ENCODE peak calls at places on chromosomes 4 and X, in ten cellular contexts. One of them, this sample, is unnamed.
A peak's percentile ranks its signal among the peaks of the same experiment; 100 is the strongest.

GRCh38 chr4:8745036-8745827 is 126.4 kb downstream of the HMX1 start:
- DNase-seq in CD8-positive, alpha-beta memory T cell: no peak
- DNase-seq in pancreas: no peak
- DNase-seq in DND-41: no peak
- DNase-seq in IMR-90: no peak
- DNase-seq in adipocyte: no peak
- DNase-seq in uterus: no peak
- DNase-seq in psoas muscle: no peak
- DNase-seq in stomach: no peak
- DNase-seq in transverse colon: no peak
- DNase-seq in this sample: peak; percentile 23

GRCh38 chrX:14529288-14529989 is at the start of gene GLRA2:
- DNase-seq in CD8-positive, alpha-beta memory T cell: no peak
- DNase-seq in pancreas: no peak
- DNase-seq in DND-41: peak; percentile 45
- DNase-seq in IMR-90: peak; percentile 13
- DNase-seq in adipocyte: peak; percentile 51
- DNase-seq in uterus: peak; percentile 9
- DNase-seq in psoas muscle: no peak
- DNase-seq in stomach: no peak
- DNase-seq in transverse colon: peak; percentile 24
- DNase-seq in this sample: no peak

GRCh38 chr4:78081541-78081940 is 24.4 kb downstream of the FRAS1 start:
- DNase-seq in CD8-positive, alpha-beta memory T cell: no peak
- DNase-seq in pancreas: no peak
- DNase-seq in DND-41: no peak
- DNase-seq in IMR-90: no peak
- DNase-seq in adipocyte: no peak
- DNase-seq in uterus: no peak
- DNase-seq in psoas muscle: no peak
- DNase-seq in stomach: no peak
- DNase-seq in transverse colon: no peak
- DNase-seq in this sample: no peak

GRCh38 chr4:154466336-154466735 is 25.3 kb downstream of the DCHS2 start:
- DNase-seq in CD8-positive, alpha-beta memory T cell: no peak
- DNase-seq in pancreas: no peak
- DNase-seq in DND-41: no peak
- DNase-seq in IMR-90: no peak
- DNase-seq in adipocyte: no peak
- DNase-seq in uterus: no peak
- DNase-seq in psoas muscle: no peak
- DNase-seq in stomach: no peak
- DNase-seq in transverse colon: no peak
- DNase-seq in this sample: no peak

GRCh38 chr4:76589872-76590846 is 155.1 kb downstream of the SHROOM3 start:
- DNase-seq in CD8-positive, alpha-beta memory T cell: no peak
- DNase-seq in pancreas: peak; percentile 53
- DNase-seq in DND-41: no peak
- DNase-seq in IMR-90: peak; percentile 92
- DNase-seq in adipocyte: peak; percentile 88
- DNase-seq in uterus: no peak
- DNase-seq in psoas muscle: no peak
- DNase-seq in stomach: peak; percentile 74
- DNase-seq in transverse colon: peak; percentile 51
- DNase-seq in this sample: peak; percentile 81

GRCh38 chrX:63350979-63351616 is at the start of gene SPIN4:
- DNase-seq in CD8-positive, alpha-beta memory T cell: peak; percentile 31
- DNase-seq in pancreas: peak; percentile 85
- DNase-seq in DND-41: peak; percentile 84
- DNase-seq in IMR-90: peak; percentile 80
- DNase-seq in adipocyte: peak; percentile 91
- DNase-seq in uterus: peak; percentile 79
- DNase-seq in psoas muscle: peak; percentile 87
- DNase-seq in stomach: peak; percentile 88
- DNase-seq in transverse colon: peak; percentile 91
- DNase-seq in this sample: peak; percentile 91

GRCh38 chr4:173332963-173333657 is 1.0 kb downstream of the HMGB2 start:
- DNase-seq in CD8-positive, alpha-beta memory T cell: no peak
- DNase-seq in pancreas: no peak
- DNase-seq in DND-41: no peak
- DNase-seq in IMR-90: peak; percentile 1
- DNase-seq in adipocyte: peak; percentile 10
- DNase-seq in uterus: no peak
- DNase-seq in psoas muscle: no peak
- DNase-seq in stomach: no peak
- DNase-seq in transverse colon: no peak
- DNase-seq in this sample: no peak

GRCh38 chrX:133660356-133660755 is 245.1 kb upstream of the GPC4 start:
- DNase-seq in CD8-positive, alpha-beta memory T cell: no peak
- DNase-seq in pancreas: peak; percentile 36
- DNase-seq in DND-41: no peak
- DNase-seq in IMR-90: peak; percentile 48
- DNase-seq in adipocyte: peak; percentile 68
- DNase-seq in uterus: no peak
- DNase-seq in psoas muscle: no peak
- DNase-seq in stomach: no peak
- DNase-seq in transverse colon: no peak
- DNase-seq in this sample: no peak

GRCh38 chr4:3518511-3518880 is 13.7 kb downstream of the LRPAP1 start:
- DNase-seq in CD8-positive, alpha-beta memory T cell: no peak
- DNase-seq in pancreas: no peak
- DNase-seq in DND-41: no peak
- DNase-seq in IMR-90: no peak
- DNase-seq in adipocyte: no peak
- DNase-seq in uterus: no peak
- DNase-seq in psoas muscle: no peak
- DNase-seq in stomach: no peak
- DNase-seq in transverse colon: peak; percentile 4
- DNase-seq in this sample: peak; percentile 20

GRCh38 chrX:45743081-45743533 is 542.4 kb upstream of the DIPK2B start:
- DNase-seq in CD8-positive, alpha-beta memory T cell: no peak
- DNase-seq in pancreas: no peak
- DNase-seq in DND-41: no peak
- DNase-seq in IMR-90: peak; percentile 75
- DNase-seq in adipocyte: no peak
- DNase-seq in uterus: no peak
- DNase-seq in psoas muscle: no peak
- DNase-seq in stomach: no peak
- DNase-seq in transverse colon: no peak
- DNase-seq in this sample: no peak

GRCh38 chr4:113564493-113564892 is 197.0 kb downstream of the CAMK2D start:
- DNase-seq in CD8-positive, alpha-beta memory T cell: no peak
- DNase-seq in pancreas: no peak
- DNase-seq in DND-41: no peak
- DNase-seq in IMR-90: no peak
- DNase-seq in adipocyte: no peak
- DNase-seq in uterus: no peak
- DNase-seq in psoas muscle: no peak
- DNase-seq in stomach: no peak
- DNase-seq in transverse colon: no peak
- DNase-seq in this sample: no peak

DNA sequence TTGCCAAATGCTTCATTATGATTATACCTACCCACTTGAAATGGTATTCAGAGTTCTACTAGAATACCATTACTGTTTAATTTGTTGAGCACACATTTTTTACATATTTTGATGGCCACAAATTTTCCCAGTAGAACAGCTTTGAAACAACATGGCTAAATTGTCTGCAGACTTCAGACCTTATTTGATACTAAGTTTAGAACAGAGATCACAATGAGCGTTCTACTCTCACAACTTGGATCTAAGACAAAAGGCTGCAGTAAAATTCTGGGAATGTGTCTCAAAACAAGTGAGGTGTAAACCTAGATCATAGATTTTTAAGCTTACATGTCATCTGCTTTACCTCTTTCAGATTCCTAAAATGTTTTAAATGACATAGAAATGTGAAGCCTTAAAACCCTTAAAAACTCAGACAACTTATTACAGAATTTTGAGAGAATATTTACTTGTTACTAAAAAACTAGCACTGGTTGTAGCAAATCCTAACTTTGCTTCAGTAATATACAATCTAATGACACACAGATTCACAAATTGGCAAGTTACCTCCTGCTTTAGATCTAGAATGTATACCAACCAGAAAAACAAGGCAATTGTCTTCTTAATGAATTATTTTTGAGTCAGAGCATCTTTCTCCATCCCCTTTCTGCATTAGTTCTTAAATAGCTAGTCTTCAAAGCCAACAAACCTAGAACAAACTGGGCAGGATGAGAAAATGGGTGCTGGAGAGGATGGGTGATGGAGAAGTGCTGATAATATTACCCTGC is 243.3 kb downstream of the SLC7A11 start:
- DNase-seq in CD8-positive, alpha-beta memory T cell: no peak
- DNase-seq in pancreas: no peak
- DNase-seq in DND-41: no peak
- DNase-seq in IMR-90: peak; percentile 63
- DNase-seq in adipocyte: peak; percentile 60
- DNase-seq in uterus: no peak
- DNase-seq in psoas muscle: no peak
- DNase-seq in stomach: no peak
- DNase-seq in transverse colon: no peak
- DNase-seq in this sample: no peak
- H3K9me3 ChIP-seq in CD8-positive, alpha-beta memory T cell: no peaks in the 10 kb centered on the region
- H3K9me3 ChIP-seq in pancreas: no peaks in the 10 kb centered on the region
- H3K9me3 ChIP-seq in DND-41: no peaks in the 10 kb centered on the region
- H3K9me3 ChIP-seq in IMR-90: no peaks in the 10 kb centered on the region
- H3K9me3 ChIP-seq in adipocyte: no peaks in the 10 kb centered on the region
- H3K9me3 ChIP-seq in uterus: no peaks in the 10 kb centered on the region
- H3K9me3 ChIP-seq in psoas muscle: no peaks in the 10 kb centered on the region
- H3K9me3 ChIP-seq in stomach: no peaks in the 10 kb centered on the region
- H3K9me3 ChIP-seq in transverse colon: no peaks in the 10 kb centered on the region
- H3K9me3 ChIP-seq in this sample: no peaks in the 10 kb centered on the region

GRCh38 chrX:23333842-23334535 is 660 bp upstream of the PTCHD1 start:
- DNase-seq in CD8-positive, alpha-beta memory T cell: no peak
- DNase-seq in pancreas: no peak
- DNase-seq in DND-41: no peak
- DNase-seq in IMR-90: no peak
- DNase-seq in adipocyte: no peak
- DNase-seq in uterus: no peak
- DNase-seq in psoas muscle: no peak
- DNase-seq in stomach: no peak
- DNase-seq in transverse colon: peak; percentile 17
- DNase-seq in this sample: no peak
- H3K27me3 ChIP-seq in CD8-positive, alpha-beta memory T cell: no peaks in the 10 kb centered on the region
- H3K27me3 ChIP-seq in pancreas: no peaks in the 10 kb centered on the region
- H3K27me3 ChIP-seq in DND-41: no peaks in the 10 kb centered on the region
- H3K27me3 ChIP-seq in IMR-90: peaks cover 43% of the 10 kb centered on the region
- H3K27me3 ChIP-seq in adipocyte: peaks cover 53% of the 10 kb centered on the region
- H3K27me3 ChIP-seq in uterus: no peaks in the 10 kb centered on the region
- H3K27me3 ChIP-seq in psoas muscle: peaks cover 7% of the 10 kb centered on the region
- H3K27me3 ChIP-seq in stomach: peaks cover 55% of the 10 kb centered on the region
- H3K27me3 ChIP-seq in transverse colon: peaks cover 51% of the 10 kb centered on the region
- H3K27me3 ChIP-seq in this sample: peaks cover 12% of the 10 kb centered on the region

GRCh38 chrX:47313056-47313455 is 57.3 kb upstream of the ZNF157 start:
- DNase-seq in CD8-positive, alpha-beta memory T cell: no peak
- DNase-seq in pancreas: no peak
- DNase-seq in DND-41: no peak
- DNase-seq in IMR-90: no peak
- DNase-seq in adipocyte: no peak
- DNase-seq in uterus: no peak
- DNase-seq in psoas muscle: no peak
- DNase-seq in stomach: peak; percentile 29
- DNase-seq in transverse colon: no peak
- DNase-seq in this sample: no peak

GRCh38 chrX:47321978-47322377 is 48.4 kb upstream of the ZNF157 start:
- DNase-seq in CD8-positive, alpha-beta memory T cell: no peak
- DNase-seq in pancreas: no peak
- DNase-seq in DND-41: no peak
- DNase-seq in IMR-90: no peak
- DNase-seq in adipocyte: no peak
- DNase-seq in uterus: no peak
- DNase-seq in psoas muscle: no peak
- DNase-seq in stomach: no peak
- DNase-seq in transverse colon: no peak
- DNase-seq in this sample: no peak

GRCh38 chrX:47311857-47312774 is 58.3 kb upstream of the ZNF157 start:
- DNase-seq in CD8-positive, alpha-beta memory T cell: peak; percentile 33
- DNase-seq in pancreas: peak; percentile 53
- DNase-seq in DND-41: peak; percentile 4
- DNase-seq in IMR-90: peak; percentile 63
- DNase-seq in adipocyte: peak; percentile 68
- DNase-seq in uterus: peak; percentile 62
- DNase-seq in psoas muscle: no peak
- DNase-seq in stomach: peak; percentile 55
- DNase-seq in transverse colon: peak; percentile 43
- DNase-seq in this sample: peak; percentile 54

GRCh38 chrX:47321386-47321785 is 49.0 kb upstream of the ZNF157 start:
- DNase-seq in CD8-positive, alpha-beta memory T cell: no peak
- DNase-seq in pancreas: peak; percentile 31
- DNase-seq in DND-41: no peak
- DNase-seq in IMR-90: peak; percentile 43
- DNase-seq in adipocyte: peak; percentile 43
- DNase-seq in uterus: peak; percentile 74
- DNase-seq in psoas muscle: peak; percentile 57
- DNase-seq in stomach: no peak
- DNase-seq in transverse colon: peak; percentile 13
- DNase-seq in this sample: peak; percentile 46

DNA sequence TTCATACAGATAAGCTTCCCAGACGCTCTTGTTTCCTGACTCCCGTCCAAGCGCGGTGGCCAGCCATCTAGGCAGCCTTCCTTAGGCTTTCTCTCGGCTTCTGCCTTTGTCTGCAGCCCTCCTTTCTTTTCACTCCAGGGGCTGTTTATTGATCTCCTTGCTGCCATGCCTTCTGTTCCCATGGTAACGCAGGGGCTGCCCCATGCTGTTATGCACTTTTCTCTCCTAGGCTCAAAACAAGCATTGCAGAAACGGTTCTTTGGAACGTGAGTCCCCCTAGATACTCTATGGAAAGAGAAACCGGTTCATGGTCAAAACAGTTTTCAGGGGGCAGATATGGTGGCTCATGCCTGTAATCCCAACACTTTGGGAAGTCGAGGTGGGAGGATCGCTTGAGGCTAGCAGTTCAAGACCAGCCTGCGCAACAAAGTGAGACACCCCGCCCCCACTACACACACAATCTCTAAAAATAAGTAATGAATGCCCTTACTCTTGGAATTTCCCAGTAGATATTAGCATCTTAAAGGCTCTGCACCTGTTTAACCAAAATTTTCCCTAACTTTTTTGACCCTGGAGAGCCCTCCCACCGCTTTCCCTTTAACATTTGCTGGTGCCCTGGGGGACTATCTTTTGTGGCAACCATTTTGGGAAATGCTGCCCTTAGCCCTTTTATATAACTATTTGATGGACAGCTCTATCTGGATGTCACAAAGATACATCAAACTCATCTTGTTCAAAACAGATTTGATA is 53.9 kb upstream of the ZNF157 start:
- DNase-seq in CD8-positive, alpha-beta memory T cell: no peak
- DNase-seq in pancreas: no peak
- DNase-seq in DND-41: no peak
- DNase-seq in IMR-90: no peak
- DNase-seq in adipocyte: peak; percentile 2
- DNase-seq in uterus: no peak
- DNase-seq in psoas muscle: no peak
- DNase-seq in stomach: peak; percentile 32
- DNase-seq in transverse colon: no peak
- DNase-seq in this sample: no peak
- H3K4me1 ChIP-seq in CD8-positive, alpha-beta memory T cell: no peaks in the 10 kb centered on the region
- H3K4me1 ChIP-seq in pancreas: no peaks in the 10 kb centered on the region
- H3K4me1 ChIP-seq in DND-41: no peaks in the 10 kb centered on the region
- H3K4me1 ChIP-seq in IMR-90: no peaks in the 10 kb centered on the region
- H3K4me1 ChIP-seq in adipocyte: no peaks in the 10 kb centered on the region
- H3K4me1 ChIP-seq in uterus: no peaks in the 10 kb centered on the region
- H3K4me1 ChIP-seq in psoas muscle: no peaks in the 10 kb centered on the region
- H3K4me1 ChIP-seq in stomach: no peaks in the 10 kb centered on the region
- H3K4me1 ChIP-seq in transverse colon: no peaks in the 10 kb centered on the region
- H3K4me1 ChIP-seq in this sample: no peaks in the 10 kb centered on the region

GRCh38 chrX:135411893-135412292 is 9.9 kb upstream of the SMIM10L2A start:
- DNase-seq in CD8-positive, alpha-beta memory T cell: no peak
- DNase-seq in pancreas: no peak
- DNase-seq in DND-41: no peak
- DNase-seq in IMR-90: peak; percentile 59
- DNase-seq in adipocyte: peak; percentile 1
- DNase-seq in uterus: no peak
- DNase-seq in psoas muscle: no peak
- DNase-seq in stomach: no peak
- DNase-seq in transverse colon: no peak
- DNase-seq in this sample: no peak
- H3K9me3 ChIP-seq in CD8-positive, alpha-beta memory T cell: no peaks in the 10 kb centered on the region
- H3K9me3 ChIP-seq in pancreas: no peaks in the 10 kb centered on the region
- H3K9me3 ChIP-seq in DND-41: no peaks in the 10 kb centered on the region
- H3K9me3 ChIP-seq in IMR-90: no peaks in the 10 kb centered on the region
- H3K9me3 ChIP-seq in adipocyte: peaks cover 9% of the 10 kb centered on the region
- H3K9me3 ChIP-seq in uterus: no peaks in the 10 kb centered on the region
- H3K9me3 ChIP-seq in psoas muscle: no peaks in the 10 kb centered on the region
- H3K9me3 ChIP-seq in stomach: no peaks in the 10 kb centered on the region
- H3K9me3 ChIP-seq in transverse colon: no peaks in the 10 kb centered on the region
- H3K9me3 ChIP-seq in this sample: no peaks in the 10 kb centered on the region